ENCODE peak calls at places on chromosomes 7 and 10, in four cellular contexts. W is SK-N-SH, U is HepG2, S is GM12878. M is an unnamed sample.

GRCh38 chr10:61140765-61141392 is 196.9 kb upstream of the RHOBTB1 start:
- DNase-seq in S (no peak), U (peak), W (peak), M (no peak)

GRCh38 chr10:639751-640672 is 49.5 kb downstream of the DIP2C start:
- DNase-seq in W (no peak), U (no peak), S (no peak), M (no peak)

GRCh38 chr7:94008537-94008936 is 4.4 kb upstream of the BET1 start:
- DNase-seq in U (no peak), S (no peak), W (no peak), M (no peak)

GRCh38 chr10:68106656-68107055 is 2.6 kb upstream of the MYPN start:
- DNase-seq in W (no peak), U (no peak), S (no peak), M (no peak)

GRCh38 chr10:112584276-112584675 is 137.3 kb downstream of the VTI1A start:
- DNase-seq in S (no peak), U (no peak), W (no peak), M (no peak)

GRCh38 chr7:78176186-78176585 is 377.6 kb downstream of the PHTF2 start:
- DNase-seq in U (no peak), S (no peak), W (no peak), M (no peak)

GRCh38 chr7:137546671-137547070 is 203.1 kb upstream of the PTN start:
- DNase-seq in U (no peak), W (no peak), S (no peak), M (no peak)

GRCh38 chr10:49605177-49605938 is 4.8 kb upstream of the SLC18A3 start:
- DNase-seq in S (no peak), W (peak), U (no peak), M (no peak)

GRCh38 chr7:152383341-152384234 is 52.2 kb downstream of the KMT2C start:
- DNase-seq in S (no peak), U (no peak), W (no peak), M (no peak)

GRCh38 chr10:102654566-102654965 is 10.3 kb downstream of the TRIM8 start:
- DNase-seq in W (no peak), U (no peak), S (no peak), M (no peak)

GRCh38 chr7:65946895-65947294 is 35.1 kb downstream of the GUSB start:
- DNase-seq in S (no peak), U (peak), W (no peak), M (no peak)

GRCh38 chr7:15891151-15891842 is 204.8 kb upstream of the MEOX2 start:
- DNase-seq in S (no peak), W (no peak), U (no peak), M (no peak)

GRCh38 chr7:4681922-4682620 is at the start of gene FOXK1:
- DNase-seq in W (peak), U (no peak), S (no peak), M (peak)

GRCh38 chr10:103693070-103693811 is 162.1 kb downstream of the SH3PXD2A start:
- DNase-seq in S (no peak), U (no peak), W (no peak), M (peak)

GRCh38 chr7:134547738-134548054 is 1.2 kb upstream of the AKR1B15 start:
- DNase-seq in W (no peak), S (peak), U (no peak), M (no peak)

GRCh38 chr7:151033864-151034249 is 5.6 kb downstream of the ABCB8 start:
- DNase-seq in S (no peak), W (no peak), U (no peak), M (no peak)

GRCh38 chr7:129271500-129272355 is 46.9 kb downstream of the AHCYL2 start:
- DNase-seq in U (peak), S (peak), W (peak), M (no peak)

GRCh38 chr10:2121944-2122343 is 384.6 kb upstream of the ADARB2 start:
- DNase-seq in U (no peak), S (no peak), W (no peak), M (no peak)

GRCh38 chr10:124366343-124366742 is 52.4 kb downstream of the OAT start:
- DNase-seq in W (no peak), U (no peak), S (no peak), M (no peak)

GRCh38 chr7:94178247-94178646 is 174.1 kb upstream of the BET1 start:
- DNase-seq in W (no peak), U (no peak), S (peak), M (no peak)

GRCh38 chr7:18547509-18548187 is 52.1 kb downstream of the HDAC9 start:
- DNase-seq in W (no peak), U (no peak), S (no peak), M (no peak)

GRCh38 chr7:103113164-103113563 is 35.7 kb downstream of the NAPEPLD start:
- DNase-seq in U (no peak), S (no peak), W (no peak), M (peak)

GRCh38 chr7:73742753-73743641 is 4.4 kb upstream of the ABHD11 start:
- DNase-seq in S (no peak), W (peak), U (peak), M (peak)

GRCh38 chr7:33748793-33749192 is 156.5 kb upstream of the BMPER start:
- DNase-seq in W (no peak), U (no peak), S (no peak), M (no peak)

GRCh38 chr10:71232089-71232998 is 20.0 kb downstream of the UNC5B start:
- DNase-seq in W (peak), U (no peak), S (no peak), M (no peak)

GRCh38 chr7:81600608-81601007 is 169.2 kb downstream of the HGF start:
- DNase-seq in S (no peak), U (no peak), W (no peak), M (no peak)

GRCh38 chr10:19133992-19134391 is 85.4 kb downstream of the MALRD1 start:
- DNase-seq in U (no peak), S (no peak), W (no peak), M (no peak)
- TF ChIP-seq TCF12 in U (no peak), S (no peak), W (no peak), M (no peak)

DNA sequence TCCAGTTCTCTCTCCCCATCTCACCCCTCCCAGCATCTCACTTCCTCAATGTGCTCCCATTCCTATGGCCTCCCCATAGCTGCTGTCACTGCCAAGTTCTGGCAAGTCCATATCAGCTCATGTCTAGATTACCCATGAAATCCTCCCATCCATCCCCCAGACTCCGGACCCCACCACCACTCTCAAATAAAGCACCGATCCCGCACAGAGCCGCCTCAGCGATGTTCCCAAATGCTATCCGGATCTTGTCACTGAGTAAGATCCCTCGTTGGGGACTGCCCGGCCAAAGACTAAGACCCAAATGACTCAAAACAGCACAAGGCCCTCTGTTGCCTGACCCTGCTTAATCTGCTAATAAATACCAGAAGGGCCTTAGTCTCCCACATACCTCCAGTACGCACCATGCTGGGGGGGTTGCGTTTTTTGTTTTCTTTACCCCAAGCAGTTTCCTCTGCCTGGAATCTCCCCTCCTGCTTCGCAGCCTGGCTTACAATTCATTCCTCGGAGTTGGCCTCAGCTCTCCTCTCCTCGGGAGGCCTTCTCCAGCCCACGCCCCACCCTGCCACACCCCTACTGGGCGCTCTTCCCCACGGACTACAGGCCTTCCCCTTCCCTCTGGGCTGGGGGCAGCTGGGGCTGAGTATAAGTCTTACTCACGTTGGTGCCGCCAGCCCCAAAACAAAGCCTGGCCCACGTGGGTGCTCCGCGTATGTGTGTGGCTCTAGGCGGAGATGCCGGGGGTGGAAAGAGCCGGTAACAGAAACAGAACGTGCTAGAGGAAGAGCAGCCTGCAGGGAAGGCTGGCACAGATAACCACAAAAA is 1.8 kb upstream of the DUSP5 start:
- DNase-seq in W (peak), U (no peak), S (no peak), M (no peak)
- TF ChIP-seq TCF12 in W (peak), U (no peak), S (peak), M (no peak)

DNA sequence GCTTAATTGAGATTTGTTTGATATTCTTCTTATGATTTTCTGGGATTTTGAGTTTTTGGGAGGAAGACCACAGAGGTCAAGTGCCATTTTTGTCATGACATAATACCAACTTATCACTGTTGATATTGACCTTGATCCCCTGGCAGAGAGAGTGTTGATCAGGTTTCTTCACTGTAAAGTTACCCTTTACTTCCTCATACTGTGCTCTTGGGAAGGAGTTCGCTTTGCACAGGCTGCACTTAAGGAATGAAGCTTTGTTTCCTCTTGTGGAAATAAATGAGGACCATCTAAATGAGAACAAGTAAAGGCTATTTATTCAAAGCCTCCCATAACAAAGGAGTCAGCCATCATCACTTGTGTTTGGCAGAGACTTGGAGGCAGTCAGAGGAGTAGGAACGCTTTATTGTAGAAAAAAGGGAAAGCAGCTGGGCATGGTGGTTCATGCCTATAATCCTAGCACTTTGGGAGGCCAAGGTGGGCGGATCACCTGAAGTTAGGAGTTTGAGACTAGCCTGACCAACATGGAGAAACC is 16.1 kb downstream of the ST7 start:
- DNase-seq in W (no peak), S (no peak), U (no peak), M (no peak)
- TF ChIP-seq TCF12 in W (no peak), S (no peak), U (no peak), M (no peak)

GRCh38 chr7:41640487-41640886 is 62.4 kb downstream of the INHBA start:
- DNase-seq in W (no peak), U (no peak), S (no peak), M (no peak)
- TF ChIP-seq TCF12 in W (no peak), U (no peak), S (no peak), M (no peak)

GRCh38 chr10:69802424-69803161 is 887 bp downstream of the COL13A1 start:
- DNase-seq in W (peak), U (no peak), S (no peak), M (no peak)

GRCh38 chr10:69801094-69801433 is 642 bp upstream of the COL13A1 start:
- DNase-seq in W (peak), S (no peak), U (peak), M (no peak)

GRCh38 chr10:69800665-69801064 is 1.0 kb upstream of the COL13A1 start:
- DNase-seq in U (no peak), W (no peak), S (no peak), M (no peak)

GRCh38 chr10:69800109-69800508 is 1.6 kb upstream of the COL13A1 start:
- DNase-seq in S (no peak), W (peak), U (peak), M (peak)

GRCh38 chr10:69801434-69802315 is at the start of gene COL13A1:
- DNase-seq in W (peak), U (no peak), S (no peak), M (peak)
- TF ChIP-seq TCF12 in W (no peak), U (no peak), S (no peak), M (no peak)

GRCh38 chr10:122140941-122141623 is 130.0 kb upstream of the BTBD16 start:
- DNase-seq in U (peak), W (no peak), S (no peak), M (no peak)

GRCh38 chr10:122144199-122144598 is 126.9 kb upstream of the BTBD16 start:
- DNase-seq in U (no peak), S (no peak), W (no peak), M (no peak)

GRCh38 chr10:122141821-122142651 is 129.1 kb upstream of the BTBD16 start:
- DNase-seq in S (no peak), W (no peak), U (no peak), M (no peak)

GRCh38 chr10:122143238-122143841 is 127.8 kb upstream of the BTBD16 start:
- DNase-seq in S (no peak), U (no peak), W (no peak), M (no peak)

DNA sequence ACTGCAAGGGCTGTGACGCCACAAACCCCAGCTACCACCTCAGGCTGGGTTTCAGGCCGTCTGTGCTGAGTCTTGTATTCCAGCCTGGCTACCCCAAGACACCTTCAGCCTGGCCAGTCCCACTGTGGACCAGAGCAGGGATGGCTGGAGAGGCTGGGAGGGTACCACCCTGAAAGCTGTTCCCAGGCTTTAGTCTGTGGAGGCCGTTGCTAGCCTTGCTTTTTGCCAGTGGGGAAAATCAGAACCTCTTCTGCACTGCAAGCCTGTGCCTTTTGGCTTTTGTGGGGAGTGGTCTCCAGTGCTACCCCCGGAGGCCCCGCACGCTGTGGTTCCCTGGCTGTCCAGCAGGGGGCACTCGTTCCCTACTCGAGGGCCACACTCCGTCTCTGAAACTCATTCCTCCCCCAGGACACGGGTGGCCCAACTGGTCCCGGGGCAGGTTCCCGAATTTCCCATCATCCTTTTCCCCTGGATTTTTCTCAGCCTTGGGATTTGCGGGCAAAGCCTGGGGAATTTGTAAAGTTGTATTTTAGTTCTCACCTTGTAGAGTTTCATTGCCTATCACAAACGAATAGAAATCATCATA is 128.4 kb upstream of the BTBD16 start:
- DNase-seq in W (peak), S (no peak), U (no peak), M (no peak)
- TF ChIP-seq TCF12 in W (no peak), S (no peak), U (no peak), M (peak)

DNA sequence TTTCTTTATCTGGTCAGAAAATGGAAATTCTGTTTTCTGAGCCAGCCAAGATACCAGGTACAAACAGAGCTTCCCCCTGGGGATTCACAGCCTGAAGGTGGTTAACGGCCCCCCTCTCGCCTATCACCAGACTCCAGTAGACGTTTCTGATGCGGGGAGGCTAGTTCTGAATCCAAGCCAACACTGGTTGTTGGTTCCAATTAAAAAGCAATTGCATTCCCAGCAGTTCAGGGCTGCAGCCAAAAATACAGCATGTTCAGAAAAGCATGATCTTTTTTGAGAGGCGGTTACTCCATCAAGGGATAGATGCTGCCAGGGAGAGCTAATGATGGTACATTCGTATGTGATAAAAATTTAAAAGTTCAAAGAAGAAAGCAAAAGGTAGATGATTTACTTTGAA is 480.9 kb downstream of the GALNT17 start:
- DNase-seq in U (no peak), W (no peak), S (no peak), M (no peak)
- TF ChIP-seq TCF12 in U (no peak), W (no peak), S (no peak), M (no peak)

GRCh38 chr10:26481914-26482550 is 43.9 kb downstream of the APBB1IP start:
- DNase-seq in S (no peak), W (no peak), U (no peak), M (no peak)
- TF ChIP-seq TCF12 in S (no peak), W (no peak), U (no peak), M (no peak)

GRCh38 chr7:45568536-45569289 is 5.5 kb upstream of the ADCY1 start:
- DNase-seq in W (peak), U (no peak), S (no peak), M (no peak)

GRCh38 chr7:45566386-45566785 is 7.8 kb upstream of the ADCY1 start:
- DNase-seq in U (no peak), S (no peak), W (no peak), M (no peak)

GRCh38 chr7:45567713-45568112 is 6.5 kb upstream of the ADCY1 start:
- DNase-seq in U (no peak), S (no peak), W (peak), M (no peak)

GRCh38 chr7:45570797-45571196 is 3.4 kb upstream of the ADCY1 start:
- DNase-seq in W (peak), U (no peak), S (no peak), M (no peak)

GRCh38 chr7:45569290-45569685 is 4.9 kb upstream of the ADCY1 start:
- DNase-seq in W (peak), S (no peak), U (no peak), M (no peak)
- TF ChIP-seq TCF12 in W (no peak), S (no peak), U (no peak), M (no peak)

GRCh38 chr10:13708256-13708990 is 121.7 kb downstream of the PRPF18 start:
- DNase-seq in S (no peak), W (peak), U (no peak), M (no peak)
- TF ChIP-seq TCF12 in S (no peak), W (no peak), U (no peak), M (no peak)